ENCODE peak calls at places on chromosome 19, in four cellular contexts. B is IMR-90, J is H9, Q is mesendoderm. R is an unnamed sample.

GRCh38 chr19:3759482-3760254 is 1.8 kb downstream of the APBA3 start:
- DNase-seq in B (no peak), J (no peak), Q (no peak), R (no peak)

GRCh38 chr19:20776083-20777076 is at the start of gene ZNF66:
- DNase-seq in B (peak), J (peak), Q (peak), R (peak)

GRCh38 chr19:46488551-46488950 is 7.1 kb downstream of the PNMA8B start:
- DNase-seq in B (no peak), J (no peak), Q (no peak), R (no peak)

GRCh38 chr19:3293560-3293959 is 69.1 kb downstream of the CELF5 start:
- DNase-seq in B (no peak), J (no peak), Q (no peak), R (no peak)

GRCh38 chr19:2337329-2337707 is 8.8 kb downstream of the SPPL2B start:
- DNase-seq in B (peak), J (peak), Q (peak), R (no peak)

GRCh38 chr19:48461982-48462655 is 6.7 kb downstream of the KCNJ14 start:
- DNase-seq in B (no peak), J (peak), Q (peak), R (peak)

GRCh38 chr19:11168568-11168967 is 13.0 kb upstream of the SPC24 start:
- DNase-seq in B (peak), J (no peak), Q (no peak), R (no peak)

GRCh38 chr19:45938733-45939319 is 24.2 kb upstream of the NANOS2 start:
- DNase-seq in B (no peak), J (no peak), Q (no peak), R (no peak)

GRCh38 chr19:14189415-14189814 is 16.6 kb downstream of the ADGRL1 start:
- DNase-seq in B (no peak), J (no peak), Q (no peak), R (no peak)

GRCh38 chr19:16671652-16672274 is 10.8 kb downstream of the TMEM38A start:
- DNase-seq in B (no peak), J (no peak), Q (no peak), R (no peak)
- H3K56ac ChIP-seq in B (no peak), J (no peak), Q (no peak), R (no peak)

DNA sequence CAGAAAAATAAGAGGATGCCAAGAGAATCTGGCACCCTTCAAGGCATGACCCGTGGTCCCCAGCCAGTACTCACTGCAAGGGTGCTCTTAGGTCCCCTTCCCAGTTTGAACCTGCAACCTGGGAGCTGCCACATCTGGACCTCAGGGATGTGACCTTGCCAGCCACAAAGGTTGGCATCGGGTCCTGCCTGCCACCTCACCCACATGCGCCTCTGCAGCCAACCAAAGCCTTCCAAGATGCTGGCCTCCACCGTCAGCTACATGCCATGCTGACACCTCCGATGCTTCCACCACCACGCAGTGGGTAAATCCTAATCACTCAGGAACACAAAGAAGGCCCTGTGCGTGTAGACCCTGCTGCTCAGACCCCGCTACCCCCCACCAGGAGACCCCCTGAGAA is 35.1 kb downstream of the ELL start:
- DNase-seq in B (no peak), J (no peak), Q (no peak), R (no peak)
- H3K56ac ChIP-seq in B (no peak), J (no peak), Q (no peak), R (no peak)

DNA sequence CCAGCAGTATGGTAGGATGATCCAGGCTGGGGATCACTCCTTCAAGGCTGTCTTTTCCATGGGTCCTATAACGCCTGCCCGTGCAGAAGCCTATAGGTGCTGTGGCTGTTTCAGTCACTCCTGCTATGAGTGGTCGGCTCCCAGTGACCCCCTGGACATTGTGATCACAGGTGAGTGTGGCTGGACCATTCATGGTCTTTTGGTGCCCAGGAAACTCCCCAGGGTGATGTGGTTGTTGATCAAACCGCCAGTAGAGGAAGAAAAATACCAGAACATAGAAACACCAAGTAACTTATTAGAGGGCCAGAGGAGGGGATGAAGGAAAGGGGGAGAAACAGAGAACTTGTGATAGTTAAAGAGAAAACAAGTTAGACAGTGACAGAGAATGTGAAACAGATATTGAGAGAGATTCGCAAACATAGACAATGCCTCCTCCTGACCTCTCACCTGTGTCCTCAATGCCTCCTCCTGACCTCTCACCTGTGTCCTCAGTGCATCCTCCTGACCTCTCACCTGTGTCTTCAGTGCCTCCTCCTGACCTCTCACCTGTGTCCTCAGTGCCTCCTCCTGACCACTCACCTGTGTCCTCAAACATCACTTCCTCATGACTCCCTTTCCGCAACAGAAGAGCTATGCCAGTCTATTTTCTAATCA is 19.4 kb downstream of the LAIR2 start:
- DNase-seq in B (no peak), J (no peak), Q (no peak), R (no peak)
- H3K56ac ChIP-seq in B (no peak), J (no peak), Q (no peak), R (no peak)

GRCh38 chr19:53853707-53854106 is 14.0 kb upstream of the MYADM start:
- DNase-seq in B (no peak), J (no peak), Q (no peak), R (no peak)
- H3K56ac ChIP-seq in B (no peak), J (no peak), Q (no peak), R (no peak)

GRCh38 chr19:5497297-5497696 is 42.1 kb downstream of the ZNRF4 start:
- DNase-seq in B (no peak), J (no peak), Q (no peak), R (no peak)

GRCh38 chr19:5492281-5492812 is 37.1 kb downstream of the ZNRF4 start:
- DNase-seq in B (no peak), J (no peak), Q (no peak), R (no peak)

GRCh38 chr19:5495792-5496191 is 40.6 kb downstream of the ZNRF4 start:
- DNase-seq in B (no peak), J (no peak), Q (no peak), R (no peak)

GRCh38 chr19:5492813-5493409 is 37.7 kb downstream of the ZNRF4 start:
- DNase-seq in B (no peak), J (no peak), Q (no peak), R (no peak)

DNA sequence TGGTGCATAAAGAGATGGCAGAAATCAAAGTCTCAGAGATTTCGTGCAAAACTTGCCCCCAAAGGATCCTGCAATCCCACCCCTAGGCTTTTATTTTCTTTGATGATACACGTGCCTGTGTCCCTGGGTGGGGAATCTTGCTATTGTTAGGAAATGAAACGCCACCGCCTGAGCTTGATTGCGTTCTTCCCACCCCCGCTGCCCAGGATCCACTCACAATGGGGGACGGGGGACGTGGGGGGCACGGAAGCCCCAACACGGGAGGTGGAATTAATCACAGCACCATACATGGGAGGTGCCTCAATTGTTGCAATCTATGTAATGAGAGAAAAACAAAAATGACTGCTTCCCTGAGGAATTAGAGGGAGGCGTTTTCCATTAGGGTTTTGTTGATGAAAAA is 39.6 kb downstream of the ZNRF4 start:
- DNase-seq in B (no peak), J (no peak), Q (no peak), R (no peak)
- H3K56ac ChIP-seq in B (no peak), J (no peak), Q (no peak), R (no peak)

GRCh38 chr19:18390075-18390909 is 4.3 kb downstream of the GDF15 start:
- DNase-seq in B (no peak), J (no peak), Q (no peak), R (no peak)

GRCh38 chr19:18392936-18393335 is 4.5 kb downstream of the LRRC25 start:
- DNase-seq in B (no peak), J (no peak), Q (no peak), R (no peak)

GRCh38 chr19:18392417-18392816 is 5.0 kb downstream of the LRRC25 start:
- DNase-seq in B (no peak), J (no peak), Q (no peak), R (no peak)

GRCh38 chr19:18389736-18390074 is 3.7 kb downstream of the GDF15 start:
- DNase-seq in B (no peak), J (no peak), Q (no peak), R (no peak)

DNA sequence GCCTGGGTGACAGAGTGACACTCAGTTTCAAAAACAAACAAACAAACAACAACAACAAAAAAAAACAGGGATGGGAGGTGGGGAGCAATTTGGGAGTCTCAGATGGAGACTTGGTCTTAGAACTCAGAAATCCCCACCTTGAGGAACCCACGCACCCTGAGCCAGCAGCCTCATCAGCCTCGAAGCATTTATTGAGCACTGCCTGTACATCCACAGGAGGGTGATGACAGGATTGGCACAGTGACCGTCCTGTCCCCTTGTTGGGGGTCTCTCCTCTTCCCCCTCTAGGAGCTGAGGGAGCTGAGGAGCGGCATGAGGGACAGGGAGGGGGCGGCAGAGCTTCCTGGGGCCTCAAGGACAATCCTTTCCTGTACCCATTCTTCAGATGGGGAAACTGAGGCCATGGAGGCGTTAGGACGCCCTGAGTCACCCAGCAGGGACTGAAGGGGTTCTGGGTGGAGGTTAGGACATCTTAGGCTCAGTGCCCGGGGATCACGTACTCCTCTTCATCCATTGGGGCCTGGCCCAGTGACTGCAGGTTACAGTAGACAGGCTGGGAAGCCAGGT is 5.6 kb downstream of the GDF15 start:
- DNase-seq in B (no peak), J (no peak), Q (no peak), R (no peak)
- H3K56ac ChIP-seq in B (no peak), J (no peak), Q (no peak), R (no peak)

DNA sequence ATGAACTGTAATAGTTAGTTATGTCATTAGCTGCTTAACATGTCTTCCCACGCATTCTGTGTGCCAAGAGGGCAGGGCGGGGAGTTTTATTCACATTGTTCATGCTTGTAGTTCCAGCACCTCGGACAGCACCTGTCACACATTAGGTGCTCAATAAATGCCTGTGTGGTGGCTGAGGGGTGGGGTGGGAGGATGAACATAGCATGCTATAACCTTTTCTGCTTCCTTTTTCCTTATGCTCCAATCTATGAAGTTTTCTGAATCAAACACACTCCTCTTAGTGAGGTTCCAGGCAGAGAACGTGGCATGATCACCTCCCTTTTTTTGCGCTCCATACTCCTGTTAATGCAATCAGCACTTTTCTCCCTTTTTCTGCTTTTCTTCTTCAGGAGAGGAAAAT is 15.8 kb upstream of the PTPRS start:
- DNase-seq in B (no peak), J (no peak), Q (no peak), R (no peak)
- H3K56ac ChIP-seq in B (no peak), J (no peak), Q (no peak), R (no peak)

DNA sequence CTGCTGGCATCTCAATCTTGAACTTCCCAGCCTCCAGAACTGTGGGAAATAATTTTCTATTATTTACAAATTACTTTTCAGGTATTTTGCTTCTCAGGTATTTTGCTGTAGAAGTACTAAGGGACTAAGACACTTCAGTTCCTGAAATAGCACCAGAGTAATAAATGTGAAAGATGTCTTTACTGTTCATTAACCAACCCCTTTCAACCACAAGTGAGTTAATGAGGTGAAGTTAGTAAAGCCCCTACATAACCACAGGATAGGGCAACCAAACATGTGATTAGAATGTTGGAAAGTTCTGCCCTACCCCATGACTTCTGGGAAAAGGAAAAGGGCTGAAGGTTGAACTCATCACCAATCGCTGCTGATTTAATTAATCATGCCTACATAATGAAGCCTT is 2.7 kb upstream of the ZNF345 start:
- DNase-seq in B (no peak), J (no peak), Q (no peak), R (no peak)
- H3K56ac ChIP-seq in B (no peak), J (no peak), Q (no peak), R (no peak)